ENCODE peak calls at places on chromosomes 5 and 9, in five cellular contexts. F is central memory CD8-positive, alpha-beta T cell; I is aorta; Y is HepG2; N is activated CD4-positive, CD25-positive, alpha-beta regulatory T cell treated with anti-CD3 and anti-CD28 coated beads, Interleukin-2, amount 50 U/mL, for 24 hours. H is an unnamed sample.

GRCh38 chr9:35026671-35027070 is 37.1 kb downstream of the DNAJB5 start:
- ATAC-seq in F (no peak), I (no peak), Y (no peak), N (no peak), H (no peak)

GRCh38 chr9:12818431-12819000 is 43.7 kb downstream of the LURAP1L start:
- ATAC-seq in F (no peak), I (peak; percentile 12), Y (no peak), N (no peak), H (no peak)

GRCh38 chr9:134618823-134619454 is 22.7 kb upstream of the COL5A1 start:
- ATAC-seq in F (no peak), I (no peak), Y (no peak), N (no peak), H (no peak)

GRCh38 chr9:133087429-133088145 is 25.8 kb downstream of the CEL start:
- ATAC-seq in F (no peak), I (no peak), Y (no peak), N (no peak), H (no peak)

GRCh38 chr9:82970359-82970758 is 92.6 kb downstream of the RASEF start:
- ATAC-seq in F (no peak), I (no peak), Y (no peak), N (no peak), H (no peak)

GRCh38 chr5:67115238-67115637 is 81.4 kb downstream of the CD180 start:
- ATAC-seq in F (no peak), I (no peak), Y (no peak), N (no peak), H (no peak)

GRCh38 chr5:16480821-16481538 is 15.4 kb upstream of the ZNF622 start:
- ATAC-seq in F (no peak), I (no peak), Y (no peak), N (no peak), H (no peak)

GRCh38 chr9:120310035-120310434 is 269.9 kb downstream of the CDK5RAP2 start:
- ATAC-seq in F (no peak), I (no peak), Y (peak; percentile 44), N (no peak), H (no peak)

GRCh38 chr5:88937406-88937805 is 54.4 kb upstream of the MEF2C start:
- ATAC-seq in F (no peak), I (no peak), Y (no peak), N (no peak), H (no peak)

GRCh38 chr5:71891856-71892255 is 172.8 kb downstream of the CARTPT start:
- ATAC-seq in F (no peak), I (no peak), Y (peak; percentile 59), N (no peak), H (no peak)

GRCh38 chr5:153158608-153159007 is 331.9 kb upstream of the GRIA1 start:
- ATAC-seq in F (no peak), I (no peak), Y (no peak), N (no peak), H (no peak)

GRCh38 chr5:118447350-118447749 is 541.0 kb downstream of the DTWD2 start:
- ATAC-seq in F (no peak), I (no peak), Y (no peak), N (no peak), H (no peak)

GRCh38 chr9:4689687-4690104 is 10.3 kb downstream of the CDC37L1 start:
- ATAC-seq in F (no peak), I (peak; percentile 33), Y (no peak), N (peak; percentile 76), H (peak; percentile 90)

GRCh38 chr5:18967637-18968036 is 1020.4 kb downstream of the CDH18 start:
- ATAC-seq in F (no peak), I (no peak), Y (no peak), N (no peak), H (no peak)

GRCh38 chr5:56088967-56089829 is 94.4 kb upstream of the IL6ST start:
- ATAC-seq in F (no peak), I (no peak), Y (peak; percentile 86), N (peak; percentile 85), H (peak; percentile 98)

GRCh38 chr5:181151146-181151545 is 3.8 kb downstream of the OR2V2 start:
- ATAC-seq in F (no peak), I (no peak), Y (no peak), N (no peak), H (no peak)

GRCh38 chr9:112838342-112838741 is 52.3 kb downstream of the SLC46A2 start:
- ATAC-seq in F (no peak), I (no peak), Y (no peak), N (no peak), H (no peak)

GRCh38 chr9:91159664-91160121 is 202.0 kb downstream of the AUH start:
- ATAC-seq in F (no peak), I (peak; percentile 73), Y (no peak), N (no peak), H (no peak)

GRCh38 chr9:127546125-127546832 is 65.8 kb upstream of the STXBP1 start:
- ATAC-seq in F (no peak), I (no peak), Y (peak; percentile 3), N (no peak), H (no peak)

GRCh38 chr9:13444272-13444608 is 164.7 kb upstream of the MPDZ start:
- ATAC-seq in F (no peak), I (no peak), Y (no peak), N (no peak), H (no peak)

GRCh38 chr9:73357607-73358006 is 205.9 kb downstream of the ANXA1 start:
- ATAC-seq in F (no peak), I (no peak), Y (no peak), N (no peak), H (no peak)

GRCh38 chr9:88746744-88747398 is 211.9 kb downstream of the NXNL2 start:
- ATAC-seq in F (no peak), I (no peak), Y (peak; percentile 31), N (no peak), H (no peak)

GRCh38 chr5:111229871-111230812 is 6.0 kb downstream of the CAMK4 start:
- ATAC-seq in F (peak; percentile 63), I (no peak), Y (no peak), N (peak; percentile 3), H (peak; percentile 50)

GRCh38 chr5:96148376-96148775 is 186.7 kb upstream of the ELL2 start:
- ATAC-seq in F (no peak), I (no peak), Y (no peak), N (no peak), H (no peak)

GRCh38 chr9:112042244-112042638 is 132.9 kb downstream of the SUSD1 start:
- ATAC-seq in F (no peak), I (no peak), Y (no peak), N (no peak), H (no peak)

GRCh38 chr5:146103594-146103993 is 1.8 kb downstream of the PLAC8L1 start:
- ATAC-seq in F (no peak), I (no peak), Y (no peak), N (no peak), H (no peak)

GRCh38 chr5:219492-219891 is 1.4 kb downstream of the SDHA start:
- ATAC-seq in F (peak; percentile 18), I (peak; percentile 30), Y (no peak), N (peak; percentile 46), H (peak; percentile 31)

GRCh38 chr9:16688814-16689213 is 181.7 kb downstream of the BNC2 start:
- ATAC-seq in F (no peak), I (no peak), Y (no peak), N (no peak), H (no peak)

GRCh38 chr9:110257097-110257955 is 1.0 kb upstream of the TXN start:
- ATAC-seq in F (no peak), I (no peak), Y (peak; percentile 29), N (no peak), H (no peak)

GRCh38 chr5:135491552-135492318 is 39.6 kb upstream of the TIFAB start:
- ATAC-seq in F (no peak), I (no peak), Y (peak; percentile 43), N (no peak), H (no peak)

GRCh38 chr5:155434681-155435080 is 421.1 kb downstream of the KIF4B start:
- ATAC-seq in F (no peak), I (no peak), Y (no peak), N (no peak), H (no peak)

GRCh38 chr9:124639637-124640036 is 131.5 kb downstream of the NR6A1 start:
- ATAC-seq in F (no peak), I (no peak), Y (no peak), N (no peak), H (no peak)

GRCh38 chr5:127040779-127041520 is 10.6 kb upstream of the MARCHF3 start:
- ATAC-seq in F (no peak), I (peak; percentile 61), Y (no peak), N (no peak), H (no peak)